ENCODE peak calls at places on chromosomes 6 and 20, in five cellular contexts. One of them, this sample, is unnamed.

GRCh38 chr20:4726710-4727391 is 5.1 kb downstream of the PRND start:
- DNase-seq in IMR-90: peak
- DNase-seq in AG04450: peak
- DNase-seq in heart left ventricle: no peak
- DNase-seq in A549: no peak
- DNase-seq in this sample: peak

GRCh38 chr6:102114402-102114801 is 720.9 kb downstream of the GRIK2 start:
- DNase-seq in IMR-90: no peak
- DNase-seq in AG04450: no peak
- DNase-seq in heart left ventricle: no peak
- DNase-seq in A549: no peak
- DNase-seq in this sample: no peak

GRCh38 chr6:150403458-150404245 is 34.8 kb downstream of the IYD start:
- DNase-seq in IMR-90: peak
- DNase-seq in AG04450: no peak
- DNase-seq in heart left ventricle: peak
- DNase-seq in A549: no peak
- DNase-seq in this sample: peak

GRCh38 chr20:1718604-1719384 is 61.2 kb upstream of the SIRPG start:
- DNase-seq in IMR-90: peak
- DNase-seq in AG04450: no peak
- DNase-seq in heart left ventricle: no peak
- DNase-seq in A549: no peak
- DNase-seq in this sample: peak

GRCh38 chr6:2480267-2480966 is 235.0 kb upstream of the GMDS start:
- DNase-seq in IMR-90: no peak
- DNase-seq in AG04450: no peak
- DNase-seq in heart left ventricle: peak
- DNase-seq in A549: no peak
- DNase-seq in this sample: no peak

GRCh38 chr6:90940812-90941481 is 354.1 kb upstream of the MAP3K7 start:
- DNase-seq in IMR-90: peak
- DNase-seq in AG04450: peak
- DNase-seq in heart left ventricle: no peak
- DNase-seq in A549: peak
- DNase-seq in this sample: peak

GRCh38 chr6:111631930-111632460 is 26.3 kb upstream of the TRAF3IP2 start:
- DNase-seq in IMR-90: no peak
- DNase-seq in AG04450: no peak
- DNase-seq in heart left ventricle: no peak
- DNase-seq in A549: no peak
- DNase-seq in this sample: peak

GRCh38 chr6:35678021-35678654 is 10.6 kb downstream of the FKBP5 start:
- DNase-seq in IMR-90: peak
- DNase-seq in AG04450: no peak
- DNase-seq in heart left ventricle: no peak
- DNase-seq in A549: no peak
- DNase-seq in this sample: no peak

GRCh38 chr6:31775184-31775583 is 1.9 kb downstream of the VWA7 start:
- DNase-seq in IMR-90: no peak
- DNase-seq in AG04450: no peak
- DNase-seq in heart left ventricle: no peak
- DNase-seq in A549: no peak
- DNase-seq in this sample: no peak

GRCh38 chr20:33821270-33821836 is 10.2 kb downstream of the CHMP4B start:
- DNase-seq in IMR-90: no peak
- DNase-seq in AG04450: no peak
- DNase-seq in heart left ventricle: no peak
- DNase-seq in A549: no peak
- DNase-seq in this sample: no peak

GRCh38 chr6:160930547-160931377 is 60.8 kb upstream of the MAP3K4 start:
- DNase-seq in IMR-90: peak
- DNase-seq in AG04450: peak
- DNase-seq in heart left ventricle: peak
- DNase-seq in A549: peak
- DNase-seq in this sample: peak

GRCh38 chr20:36472656-36473071 is 68.7 kb upstream of the MYL9 start:
- DNase-seq in IMR-90: no peak
- DNase-seq in AG04450: no peak
- DNase-seq in heart left ventricle: peak
- DNase-seq in A549: peak
- DNase-seq in this sample: no peak

GRCh38 chr20:48265791-48266190 is 480.5 kb upstream of the SULF2 start:
- DNase-seq in IMR-90: no peak
- DNase-seq in AG04450: no peak
- DNase-seq in heart left ventricle: no peak
- DNase-seq in A549: no peak
- DNase-seq in this sample: no peak

GRCh38 chr6:119566546-119567263 is 217.1 kb upstream of the MAN1A1 start:
- DNase-seq in IMR-90: no peak
- DNase-seq in AG04450: no peak
- DNase-seq in heart left ventricle: no peak
- DNase-seq in A549: no peak
- DNase-seq in this sample: no peak

GRCh38 chr20:43744966-43745733 is 18.3 kb upstream of the GTSF1L start:
- DNase-seq in IMR-90: no peak
- DNase-seq in AG04450: no peak
- DNase-seq in heart left ventricle: no peak
- DNase-seq in A549: no peak
- DNase-seq in this sample: no peak

GRCh38 chr6:11712760-11713159 is 65.8 kb downstream of the ADTRP start:
- DNase-seq in IMR-90: peak
- DNase-seq in AG04450: no peak
- DNase-seq in heart left ventricle: peak
- DNase-seq in A549: no peak
- DNase-seq in this sample: peak

GRCh38 chr6:40227735-40228134 is 293.5 kb upstream of the MOCS1 start:
- DNase-seq in IMR-90: no peak
- DNase-seq in AG04450: no peak
- DNase-seq in heart left ventricle: no peak
- DNase-seq in A549: no peak
- DNase-seq in this sample: no peak

GRCh38 chr20:58818585-58819285 is 32.0 kb downstream of the GNAS-AS1 start:
- DNase-seq in IMR-90: peak
- DNase-seq in AG04450: peak
- DNase-seq in heart left ventricle: no peak
- DNase-seq in A549: no peak
- DNase-seq in this sample: peak

GRCh38 chr6:76852776-76853175 is 610.5 kb downstream of the HTR1B start:
- DNase-seq in IMR-90: peak
- DNase-seq in AG04450: no peak
- DNase-seq in heart left ventricle: no peak
- DNase-seq in A549: no peak
- DNase-seq in this sample: peak

GRCh38 chr20:11755071-11755881 is 162.4 kb upstream of the BTBD3 start:
- DNase-seq in IMR-90: no peak
- DNase-seq in AG04450: no peak
- DNase-seq in heart left ventricle: no peak
- DNase-seq in A549: no peak
- DNase-seq in this sample: peak

GRCh38 chr6:5215181-5215580 is 45.6 kb downstream of the LYRM4 start:
- DNase-seq in IMR-90: peak
- DNase-seq in AG04450: no peak
- DNase-seq in heart left ventricle: no peak
- DNase-seq in A549: no peak
- DNase-seq in this sample: no peak

GRCh38 chr6:15504581-15505350 is 158.1 kb downstream of the DTNBP1 start:
- DNase-seq in IMR-90: peak
- DNase-seq in AG04450: peak
- DNase-seq in heart left ventricle: peak
- DNase-seq in A549: no peak
- DNase-seq in this sample: peak

GRCh38 chr6:1856381-1856780 is 246.7 kb downstream of the FOXC1 start:
- DNase-seq in IMR-90: peak
- DNase-seq in AG04450: no peak
- DNase-seq in heart left ventricle: peak
- DNase-seq in A549: no peak
- DNase-seq in this sample: peak

GRCh38 chr6:113970808-113971676 is at the start of gene HDAC2:
- DNase-seq in IMR-90: peak
- DNase-seq in AG04450: peak
- DNase-seq in heart left ventricle: peak
- DNase-seq in A549: peak
- DNase-seq in this sample: peak

GRCh38 chr6:78487401-78487800 is 379.9 kb upstream of the IRAK1BP1 start:
- DNase-seq in IMR-90: peak
- DNase-seq in AG04450: no peak
- DNase-seq in heart left ventricle: no peak
- DNase-seq in A549: no peak
- DNase-seq in this sample: peak

DNA sequence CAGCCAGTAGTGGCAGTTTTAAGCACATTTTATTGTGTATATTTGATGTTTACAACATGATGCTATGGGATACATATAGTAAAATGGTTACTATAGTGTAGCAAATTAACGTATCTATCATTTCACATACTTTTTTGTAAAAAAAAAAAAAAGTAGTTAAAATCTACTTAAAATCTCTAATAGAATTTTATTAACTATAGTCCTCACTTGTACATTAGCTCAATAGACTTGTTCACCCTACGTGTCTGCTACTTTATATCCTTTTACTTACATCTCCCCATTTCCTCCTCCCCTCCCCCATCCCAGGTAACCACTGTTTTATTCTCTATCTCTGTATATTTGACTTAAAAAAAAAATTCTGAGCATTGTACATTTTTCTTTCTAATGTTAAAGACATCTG is 23.0 kb downstream of the GTPBP2 start:
- DNase-seq in IMR-90: no peak
- DNase-seq in AG04450: no peak
- DNase-seq in heart left ventricle: no peak
- DNase-seq in A549: no peak
- DNase-seq in this sample: no peak
- H3K4me3 ChIP-seq in IMR-90: no peak
- H3K4me3 ChIP-seq in AG04450: no peak
- H3K4me3 ChIP-seq in heart left ventricle: no peak
- H3K4me3 ChIP-seq in A549: no peak
- H3K4me3 ChIP-seq in this sample: no peak

GRCh38 chr6:165732696-165733486 is 69.8 kb upstream of the PDE10A start:
- DNase-seq in IMR-90: no peak
- DNase-seq in AG04450: no peak
- DNase-seq in heart left ventricle: no peak
- DNase-seq in A549: no peak
- DNase-seq in this sample: no peak

GRCh38 chr6:165733487-165733791 is 70.4 kb upstream of the PDE10A start:
- DNase-seq in IMR-90: no peak
- DNase-seq in AG04450: no peak
- DNase-seq in heart left ventricle: no peak
- DNase-seq in A549: no peak
- DNase-seq in this sample: no peak

GRCh38 chr6:165729307-165729936 is 66.4 kb upstream of the PDE10A start:
- DNase-seq in IMR-90: peak
- DNase-seq in AG04450: no peak
- DNase-seq in heart left ventricle: no peak
- DNase-seq in A549: peak
- DNase-seq in this sample: no peak

GRCh38 chr6:165737396-165737795 is 74.4 kb upstream of the PDE10A start:
- DNase-seq in IMR-90: no peak
- DNase-seq in AG04450: no peak
- DNase-seq in heart left ventricle: no peak
- DNase-seq in A549: no peak
- DNase-seq in this sample: no peak

DNA sequence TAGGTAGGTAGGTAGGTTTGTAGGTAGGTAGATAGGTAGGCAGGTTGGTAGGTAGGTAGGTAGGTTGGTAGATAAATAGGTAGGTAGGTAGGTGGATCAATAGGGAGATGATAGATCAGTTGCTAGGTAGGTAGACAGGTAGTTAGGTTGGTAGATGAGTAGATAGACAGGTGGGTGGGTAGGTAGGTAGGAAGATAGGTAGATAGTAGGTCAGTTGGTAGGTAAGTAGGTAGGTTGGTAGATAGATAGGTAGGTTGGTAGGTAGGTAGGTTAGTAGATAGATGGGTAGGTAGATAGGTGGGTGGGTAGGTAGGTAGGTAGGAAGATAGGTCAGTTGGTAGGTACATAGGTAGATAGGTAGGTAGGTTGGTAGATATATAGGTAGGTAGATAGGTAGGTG is 72.0 kb upstream of the PDE10A start:
- DNase-seq in IMR-90: no peak
- DNase-seq in AG04450: no peak
- DNase-seq in heart left ventricle: no peak
- DNase-seq in A549: no peak
- DNase-seq in this sample: no peak
- TF ChIP-seq CTCF in IMR-90: no peak
- TF ChIP-seq CTCF in AG04450: no peak
- TF ChIP-seq CTCF in heart left ventricle: no peak
- TF ChIP-seq CTCF in A549: no peak
- TF ChIP-seq CTCF in this sample: no peak

GRCh38 chr6:26575494-26575939 is 21.2 kb upstream of the ABT1 start:
- DNase-seq in IMR-90: peak
- DNase-seq in AG04450: no peak
- DNase-seq in heart left ventricle: no peak
- DNase-seq in A549: no peak
- DNase-seq in this sample: no peak
- H3K4me3 ChIP-seq in IMR-90: no peak
- H3K4me3 ChIP-seq in AG04450: no peak
- H3K4me3 ChIP-seq in heart left ventricle: no peak
- H3K4me3 ChIP-seq in A549: no peak
- H3K4me3 ChIP-seq in this sample: no peak

DNA sequence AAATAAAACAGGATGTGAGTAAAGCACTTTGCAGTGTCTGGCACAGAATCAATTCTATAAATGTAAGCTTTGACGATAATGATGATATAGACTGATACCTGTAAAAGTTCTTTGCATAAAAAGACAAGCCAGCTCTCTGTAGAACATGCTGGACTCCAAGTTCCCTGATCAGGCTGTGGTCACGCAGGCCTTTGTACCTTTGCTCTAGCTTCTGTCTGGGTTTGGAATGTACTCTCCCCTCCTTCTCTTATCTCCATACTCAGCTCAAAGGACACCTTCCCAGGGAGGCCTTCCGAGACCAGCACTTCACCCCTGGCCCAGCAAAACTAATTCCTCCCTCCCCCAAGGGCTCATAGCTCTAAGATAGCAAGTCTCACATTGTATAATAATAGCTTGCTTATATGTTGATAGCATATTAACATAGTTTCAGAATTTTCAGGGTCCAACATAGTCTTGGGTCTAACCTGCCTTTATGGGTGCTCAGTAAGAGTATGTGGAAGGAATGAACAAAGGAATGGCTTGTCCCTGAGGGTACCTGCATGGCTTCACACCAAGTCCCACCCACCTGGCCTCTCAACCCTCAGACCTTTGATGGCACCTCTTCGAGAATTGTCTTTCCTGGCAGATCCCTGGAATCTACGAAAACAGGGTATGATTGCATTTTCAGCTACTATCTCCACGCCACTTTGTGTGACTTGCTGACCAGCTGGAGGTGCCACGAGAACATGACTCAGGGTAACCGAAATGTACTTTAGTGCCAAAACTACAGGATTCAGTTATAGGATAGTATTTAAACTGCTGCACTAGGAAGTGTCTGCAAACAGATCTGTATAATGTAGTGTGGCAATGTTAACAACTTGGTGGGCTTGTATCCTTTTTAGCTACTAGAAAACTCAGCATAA is 41.7 kb upstream of the PIM1 start:
- DNase-seq in IMR-90: peak
- DNase-seq in AG04450: no peak
- DNase-seq in heart left ventricle: no peak
- DNase-seq in A549: no peak
- DNase-seq in this sample: peak
- TF ChIP-seq CTCF in IMR-90: peak
- TF ChIP-seq CTCF in AG04450: no peak
- TF ChIP-seq CTCF in heart left ventricle: no peak
- TF ChIP-seq CTCF in A549: no peak
- TF ChIP-seq CTCF in this sample: no peak

GRCh38 chr6:65937982-65938381 is 231.0 kb upstream of the EYS start:
- DNase-seq in IMR-90: no peak
- DNase-seq in AG04450: no peak
- DNase-seq in heart left ventricle: no peak
- DNase-seq in A549: no peak
- DNase-seq in this sample: peak
- H3K4me3 ChIP-seq in IMR-90: no peak
- H3K4me3 ChIP-seq in AG04450: no peak
- H3K4me3 ChIP-seq in heart left ventricle: no peak
- H3K4me3 ChIP-seq in A549: no peak
- H3K4me3 ChIP-seq in this sample: no peak